ENCODE peak calls at places on chromosomes 1 and 21, in four cellular contexts. One of them, this sample, is unnamed.

GRCh38 chr1:92585831-92586230 is 99.1 kb upstream of the GFI1 start:
- DNase-seq in H1: no peak
- DNase-seq in HepG2: no peak
- DNase-seq in SK-N-SH: no peak
- DNase-seq in this sample: no peak

GRCh38 chr1:235843458-235843857 is 23.2 kb downstream of the LYST start:
- DNase-seq in H1: no peak
- DNase-seq in HepG2: peak; percentile 44
- DNase-seq in SK-N-SH: peak; percentile 40
- DNase-seq in this sample: no peak

GRCh38 chr1:87219141-87219540 is 109.5 kb upstream of the LMO4 start:
- DNase-seq in H1: no peak
- DNase-seq in HepG2: no peak
- DNase-seq in SK-N-SH: no peak
- DNase-seq in this sample: no peak

GRCh38 chr1:207205613-207206009 is 101.6 kb downstream of the C4BPA start:
- DNase-seq in H1: no peak
- DNase-seq in HepG2: no peak
- DNase-seq in SK-N-SH: no peak
- DNase-seq in this sample: no peak

GRCh38 chr1:93733340-93733739 is 51.7 kb upstream of the BCAR3 start:
- DNase-seq in H1: no peak
- DNase-seq in HepG2: no peak
- DNase-seq in SK-N-SH: no peak
- DNase-seq in this sample: no peak

GRCh38 chr1:212366901-212367300 is 47.8 kb downstream of the PACC1 start:
- DNase-seq in H1: no peak
- DNase-seq in HepG2: no peak
- DNase-seq in SK-N-SH: no peak
- DNase-seq in this sample: no peak

GRCh38 chr1:3058263-3059030 is 10.6 kb upstream of the PRDM16 start:
- DNase-seq in H1: no peak
- DNase-seq in HepG2: no peak
- DNase-seq in SK-N-SH: no peak
- DNase-seq in this sample: no peak

GRCh38 chr1:228379666-228380065 is 27.0 kb downstream of the TRIM11 start:
- DNase-seq in H1: no peak
- DNase-seq in HepG2: no peak
- DNase-seq in SK-N-SH: no peak
- DNase-seq in this sample: no peak

GRCh38 chr1:174965006-174965971 is 34.5 kb upstream of the CACYBP start:
- DNase-seq in H1: no peak
- DNase-seq in HepG2: no peak
- DNase-seq in SK-N-SH: no peak
- DNase-seq in this sample: no peak

GRCh38 chr1:31368611-31369107 is 4.2 kb downstream of the FABP3 start:
- DNase-seq in H1: no peak
- DNase-seq in HepG2: no peak
- DNase-seq in SK-N-SH: no peak
- DNase-seq in this sample: no peak

GRCh38 chr1:187266051-187266450 is 437.3 kb downstream of the PLA2G4A start:
- DNase-seq in H1: no peak
- DNase-seq in HepG2: no peak
- DNase-seq in SK-N-SH: no peak
- DNase-seq in this sample: no peak

GRCh38 chr1:231827337-231828105 is 200.9 kb downstream of the DISC1 start:
- DNase-seq in H1: no peak
- DNase-seq in HepG2: peak; percentile 13
- DNase-seq in SK-N-SH: no peak
- DNase-seq in this sample: no peak

GRCh38 chr1:101992816-101993575 is 3.7 kb downstream of the OLFM3 start:
- DNase-seq in H1: no peak
- DNase-seq in HepG2: no peak
- DNase-seq in SK-N-SH: no peak
- DNase-seq in this sample: no peak

GRCh38 chr21:45768741-45769049 is 125.2 kb downstream of the PCBP3 start:
- DNase-seq in H1: no peak
- DNase-seq in HepG2: no peak
- DNase-seq in SK-N-SH: peak; percentile 71
- DNase-seq in this sample: no peak

GRCh38 chr1:158509471-158510161 is 37.6 kb downstream of the OR10R2 start:
- DNase-seq in H1: no peak
- DNase-seq in HepG2: no peak
- DNase-seq in SK-N-SH: no peak
- DNase-seq in this sample: no peak

GRCh38 chr1:156460525-156460924 is 40.0 kb downstream of the MEF2D start:
- DNase-seq in H1: no peak
- DNase-seq in HepG2: no peak
- DNase-seq in SK-N-SH: no peak
- DNase-seq in this sample: no peak

GRCh38 chr1:39159224-39160036 is 45.1 kb upstream of the MACF1 start:
- DNase-seq in H1: no peak
- DNase-seq in HepG2: peak; percentile 75
- DNase-seq in SK-N-SH: no peak
- DNase-seq in this sample: no peak

GRCh38 chr1:17207046-17207445 is 2.1 kb downstream of the PADI1 start:
- DNase-seq in H1: no peak
- DNase-seq in HepG2: no peak
- DNase-seq in SK-N-SH: no peak
- DNase-seq in this sample: peak; percentile 60

GRCh38 chr1:54017979-54018378 is at the start of gene LDLRAD1:
- DNase-seq in H1: no peak
- DNase-seq in HepG2: peak; percentile 59
- DNase-seq in SK-N-SH: no peak
- DNase-seq in this sample: no peak

GRCh38 chr1:163182330-163182949 is 20.3 kb downstream of the RGS5 start:
- DNase-seq in H1: no peak
- DNase-seq in HepG2: no peak
- DNase-seq in SK-N-SH: no peak
- DNase-seq in this sample: no peak

GRCh38 chr1:44060830-44061267 is 29.6 kb upstream of the SLC6A9 start:
- DNase-seq in H1: no peak
- DNase-seq in HepG2: no peak
- DNase-seq in SK-N-SH: no peak
- DNase-seq in this sample: no peak

GRCh38 chr21:27171704-27172103 is 204.8 kb upstream of the ADAMTS5 start:
- DNase-seq in H1: no peak
- DNase-seq in HepG2: no peak
- DNase-seq in SK-N-SH: no peak
- DNase-seq in this sample: no peak

GRCh38 chr1:192488058-192488457 is 87.5 kb upstream of the RGS1 start:
- DNase-seq in H1: no peak
- DNase-seq in HepG2: peak; percentile 9
- DNase-seq in SK-N-SH: no peak
- DNase-seq in this sample: no peak

GRCh38 chr1:3040004-3040403 is 18.7 kb downstream of the ACTRT2 start:
- DNase-seq in H1: no peak
- DNase-seq in HepG2: no peak
- DNase-seq in SK-N-SH: no peak
- DNase-seq in this sample: no peak

GRCh38 chr1:168084396-168085231 is 52.1 kb downstream of the GPR161 start:
- DNase-seq in H1: peak; percentile 56
- DNase-seq in HepG2: peak; percentile 11
- DNase-seq in SK-N-SH: peak; percentile 74
- DNase-seq in this sample: no peak

GRCh38 chr1:40663324-40664166 is 1.9 kb downstream of the RIMS3 start:
- DNase-seq in H1: no peak
- DNase-seq in HepG2: no peak
- DNase-seq in SK-N-SH: peak; percentile 80
- DNase-seq in this sample: no peak

GRCh38 chr1:93999806-94000205 is 90.6 kb upstream of the GCLM start:
- DNase-seq in H1: no peak
- DNase-seq in HepG2: no peak
- DNase-seq in SK-N-SH: no peak
- DNase-seq in this sample: no peak

GRCh38 chr1:53176452-53177344 is 19.9 kb upstream of the CPT2 start:
- DNase-seq in H1: no peak
- DNase-seq in HepG2: no peak
- DNase-seq in SK-N-SH: peak; percentile 58
- DNase-seq in this sample: no peak

GRCh38 chr1:52002038-52002917 is 11.8 kb upstream of the RAB3B start:
- DNase-seq in H1: no peak
- DNase-seq in HepG2: peak; percentile 84
- DNase-seq in SK-N-SH: peak; percentile 79
- DNase-seq in this sample: peak; percentile 65

GRCh38 chr1:58783090-58783992 is 506 bp downstream of the JUN start:
- DNase-seq in H1: no peak
- DNase-seq in HepG2: no peak
- DNase-seq in SK-N-SH: peak; percentile 59
- DNase-seq in this sample: no peak

GRCh38 chr1:211938473-211939080 is 96.8 kb downstream of the INTS7 start:
- DNase-seq in H1: no peak
- DNase-seq in HepG2: no peak
- DNase-seq in SK-N-SH: no peak
- DNase-seq in this sample: peak; percentile 71

GRCh38 chr1:24283326-24284155 is 35.6 kb upstream of the GRHL3 start:
- DNase-seq in H1: no peak
- DNase-seq in HepG2: no peak
- DNase-seq in SK-N-SH: no peak
- DNase-seq in this sample: no peak

GRCh38 chr1:153963850-153964331 is 554 bp upstream of the SLC39A1 start:
- DNase-seq in H1: no peak
- DNase-seq in HepG2: peak; percentile 52
- DNase-seq in SK-N-SH: no peak
- DNase-seq in this sample: no peak
- TF ChIP-seq TCF12 in H1: no peak
- TF ChIP-seq TCF12 in HepG2: no peak
- TF ChIP-seq TCF12 in SK-N-SH: no peak
- TF ChIP-seq TCF12 in this sample: no peak

GRCh38 chr1:89910780-89911179 is 84.1 kb upstream of the ZNF326 start:
- DNase-seq in H1: no peak
- DNase-seq in HepG2: no peak
- DNase-seq in SK-N-SH: no peak
- DNase-seq in this sample: no peak

GRCh38 chr1:89908993-89909436 is 85.9 kb upstream of the ZNF326 start:
- DNase-seq in H1: no peak
- DNase-seq in HepG2: no peak
- DNase-seq in SK-N-SH: peak; percentile 81
- DNase-seq in this sample: no peak

GRCh38 chr1:89910268-89910667 is 84.6 kb upstream of the ZNF326 start:
- DNase-seq in H1: no peak
- DNase-seq in HepG2: no peak
- DNase-seq in SK-N-SH: no peak
- DNase-seq in this sample: no peak

GRCh38 chr1:89907669-89908293 is 86.9 kb downstream of the LRRC8D start:
- DNase-seq in H1: no peak
- DNase-seq in HepG2: no peak
- DNase-seq in SK-N-SH: no peak
- DNase-seq in this sample: no peak

GRCh38 chr1:89908294-89908992 is 86.5 kb upstream of the ZNF326 start:
- DNase-seq in H1: no peak
- DNase-seq in HepG2: no peak
- DNase-seq in SK-N-SH: no peak
- DNase-seq in this sample: no peak
- TF ChIP-seq TCF12 in H1: no peak
- TF ChIP-seq TCF12 in HepG2: no peak
- TF ChIP-seq TCF12 in SK-N-SH: no peak
- TF ChIP-seq TCF12 in this sample: no peak

GRCh38 chr1:169574336-169574735 is 11.9 kb downstream of the F5 start:
- DNase-seq in H1: no peak
- DNase-seq in HepG2: no peak
- DNase-seq in SK-N-SH: no peak
- DNase-seq in this sample: no peak

GRCh38 chr1:169568497-169568896 is 17.8 kb downstream of the F5 start:
- DNase-seq in H1: no peak
- DNase-seq in HepG2: peak; percentile 76
- DNase-seq in SK-N-SH: no peak
- DNase-seq in this sample: no peak

GRCh38 chr1:169571450-169571849 is 14.8 kb downstream of the F5 start:
- DNase-seq in H1: no peak
- DNase-seq in HepG2: no peak
- DNase-seq in SK-N-SH: no peak
- DNase-seq in this sample: no peak

GRCh38 chr1:169570172-169570574 is 16.1 kb downstream of the F5 start:
- DNase-seq in H1: no peak
- DNase-seq in HepG2: peak; percentile 93
- DNase-seq in SK-N-SH: no peak
- DNase-seq in this sample: no peak

GRCh38 chr1:169572184-169572583 is 14.1 kb downstream of the F5 start:
- DNase-seq in H1: no peak
- DNase-seq in HepG2: peak; percentile 90
- DNase-seq in SK-N-SH: no peak
- DNase-seq in this sample: no peak
- TF ChIP-seq TCF12 in H1: no peak
- TF ChIP-seq TCF12 in HepG2: no peak
- TF ChIP-seq TCF12 in SK-N-SH: no peak
- TF ChIP-seq TCF12 in this sample: no peak

GRCh38 chr1:29458737-29459550 is 222.6 kb downstream of the PTPRU start:
- DNase-seq in H1: no peak
- DNase-seq in HepG2: no peak
- DNase-seq in SK-N-SH: no peak
- DNase-seq in this sample: no peak
- TF ChIP-seq TCF12 in H1: no peak
- TF ChIP-seq TCF12 in HepG2: no peak
- TF ChIP-seq TCF12 in SK-N-SH: no peak
- TF ChIP-seq TCF12 in this sample: no peak

DNA sequence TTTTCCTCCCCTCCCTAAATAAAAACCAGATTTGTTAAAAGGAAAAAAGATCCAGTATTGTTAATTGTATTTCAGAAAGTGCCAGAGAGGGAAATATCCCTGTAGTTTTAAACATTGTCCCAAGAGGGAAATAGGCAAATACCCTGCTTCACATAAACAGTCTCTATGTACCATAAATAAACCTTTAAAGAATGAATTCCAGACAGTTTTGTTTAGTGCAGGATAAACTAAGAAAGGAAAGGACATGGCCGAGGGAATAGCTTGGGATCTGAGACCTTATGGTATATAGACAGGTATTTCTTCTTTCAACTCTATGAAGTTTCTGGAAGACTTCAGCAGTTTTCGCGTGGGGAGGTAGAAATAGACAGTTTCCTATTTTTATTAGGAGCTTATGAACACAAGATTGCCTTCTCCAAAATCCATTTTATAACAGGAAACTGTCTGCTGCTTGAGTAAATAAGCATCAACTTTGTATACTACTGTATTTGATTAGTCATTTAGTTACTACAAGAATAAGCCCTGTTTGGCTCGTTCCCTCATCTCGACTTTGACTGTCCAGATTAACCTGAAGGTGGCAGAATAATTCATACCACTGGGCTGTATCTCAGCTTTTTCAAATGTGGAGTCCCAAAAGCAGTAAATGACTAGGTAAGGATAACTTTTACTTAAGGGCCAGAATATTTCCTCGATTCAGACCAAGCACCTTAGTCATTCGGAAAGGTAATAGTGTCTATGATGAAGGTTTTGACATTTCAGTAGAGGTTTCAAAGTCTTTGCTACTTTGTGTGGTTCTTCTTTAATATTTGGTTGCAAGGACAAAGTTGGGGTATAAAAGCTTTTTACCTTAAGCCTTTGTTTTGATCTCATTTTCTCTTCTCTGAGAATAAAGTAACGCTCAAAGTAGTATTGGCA is 177.5 kb downstream of the VPS13D start:
- DNase-seq in H1: no peak
- DNase-seq in HepG2: peak; percentile 56
- DNase-seq in SK-N-SH: peak; percentile 12
- DNase-seq in this sample: peak; percentile 9
- TF ChIP-seq TCF12 in H1: no peak
- TF ChIP-seq TCF12 in HepG2: no peak
- TF ChIP-seq TCF12 in SK-N-SH: no peak
- TF ChIP-seq TCF12 in this sample: no peak

GRCh38 chr1:149879556-149879955 is 19.8 kb upstream of the BOLA1 start:
- DNase-seq in H1: no peak
- DNase-seq in HepG2: no peak
- DNase-seq in SK-N-SH: no peak
- DNase-seq in this sample: no peak
- TF ChIP-seq TCF12 in H1: no peak
- TF ChIP-seq TCF12 in HepG2: no peak
- TF ChIP-seq TCF12 in SK-N-SH: no peak
- TF ChIP-seq TCF12 in this sample: no peak